ENCODE peak calls at places on chromosome 22, in five cellular contexts. One of them, this sample, is unnamed.

GRCh38 chr22:37358917-37359316 is 68.4 kb downstream of the ELFN2 start:
- DNase-seq in hepatocyte: no peak
- DNase-seq in AG04450: no peak
- DNase-seq in HCT116: no peak
- DNase-seq in cardiac muscle cell: no peak
- DNase-seq in this sample: no peak

GRCh38 chr22:50192825-50193204 is 7.1 kb downstream of the TRABD start:
- DNase-seq in hepatocyte: no peak
- DNase-seq in AG04450: no peak
- DNase-seq in HCT116: no peak
- DNase-seq in cardiac muscle cell: no peak
- DNase-seq in this sample: no peak

GRCh38 chr22:17101475-17102296 is 16.9 kb downstream of the IL17RA start:
- DNase-seq in hepatocyte: no peak
- DNase-seq in AG04450: no peak
- DNase-seq in HCT116: no peak
- DNase-seq in cardiac muscle cell: no peak
- DNase-seq in this sample: no peak

GRCh38 chr22:37663521-37664140 is 5.1 kb downstream of the PDXP start:
- DNase-seq in hepatocyte: no peak
- DNase-seq in AG04450: no peak
- DNase-seq in HCT116: no peak
- DNase-seq in cardiac muscle cell: no peak
- DNase-seq in this sample: no peak

GRCh38 chr22:20765938-20766337 is 8.0 kb upstream of the SERPIND1 start:
- DNase-seq in hepatocyte: no peak
- DNase-seq in AG04450: no peak
- DNase-seq in HCT116: no peak
- DNase-seq in cardiac muscle cell: no peak
- DNase-seq in this sample: no peak

GRCh38 chr22:37237371-37238268 is 6.4 kb downstream of the RAC2 start:
- DNase-seq in hepatocyte: no peak
- DNase-seq in AG04450: no peak
- DNase-seq in HCT116: no peak
- DNase-seq in cardiac muscle cell: peak
- DNase-seq in this sample: no peak

GRCh38 chr22:40463017-40463631 is 92.7 kb downstream of the SGSM3 start:
- DNase-seq in hepatocyte: no peak
- DNase-seq in AG04450: no peak
- DNase-seq in HCT116: no peak
- DNase-seq in cardiac muscle cell: no peak
- DNase-seq in this sample: no peak

GRCh38 chr22:27181537-27181936 is 524.1 kb downstream of the MIAT start:
- DNase-seq in hepatocyte: no peak
- DNase-seq in AG04450: no peak
- DNase-seq in HCT116: no peak
- DNase-seq in cardiac muscle cell: no peak
- DNase-seq in this sample: no peak

GRCh38 chr22:21991774-21992173 is 9.2 kb upstream of the TOP3B start:
- DNase-seq in hepatocyte: no peak
- DNase-seq in AG04450: no peak
- DNase-seq in HCT116: no peak
- DNase-seq in cardiac muscle cell: no peak
- DNase-seq in this sample: no peak

DNA sequence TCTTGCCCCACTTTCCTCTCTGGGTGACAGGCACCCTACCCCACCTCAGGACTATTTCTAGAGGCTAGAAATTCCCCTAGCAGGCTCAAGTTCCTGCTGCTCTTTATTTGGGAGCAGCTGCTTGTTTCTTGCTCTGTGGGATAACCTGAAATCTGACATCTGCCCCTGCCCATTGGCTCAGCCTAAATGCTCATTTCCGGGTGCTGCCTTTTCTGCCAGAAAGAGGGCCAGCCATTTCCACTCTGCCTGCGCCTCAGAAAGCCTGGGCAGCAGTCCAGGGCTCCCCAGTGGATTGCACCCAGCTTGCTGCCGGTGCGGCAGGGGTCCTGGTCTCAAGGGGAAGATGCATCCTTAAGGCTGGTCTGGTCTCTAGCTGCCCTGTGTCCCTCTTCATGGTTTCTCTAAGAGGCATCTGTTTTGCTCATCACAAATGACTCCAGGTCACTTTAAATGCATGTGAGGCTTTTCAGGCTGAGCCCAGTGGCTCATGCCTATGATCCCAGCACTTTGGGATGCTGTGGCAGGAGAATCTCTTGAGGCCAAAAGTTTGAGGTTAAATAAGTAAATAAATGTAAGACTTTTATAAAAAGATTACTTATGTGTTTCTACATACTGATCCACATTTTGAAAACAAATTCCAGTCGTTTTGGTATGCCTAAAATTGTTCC is 10.3 kb upstream of the PNPLA5 start:
- DNase-seq in hepatocyte: no peak
- DNase-seq in AG04450: peak
- DNase-seq in HCT116: no peak
- DNase-seq in cardiac muscle cell: no peak
- DNase-seq in this sample: peak
- H3K27ac ChIP-seq in hepatocyte: no peak
- H3K27ac ChIP-seq in AG04450: peak
- H3K27ac ChIP-seq in HCT116: no peak
- H3K27ac ChIP-seq in cardiac muscle cell: peak
- H3K27ac ChIP-seq in this sample: peak

GRCh38 chr22:39325392-39325932 is 6.0 kb upstream of the RPL3 start:
- DNase-seq in hepatocyte: no peak
- DNase-seq in AG04450: no peak
- DNase-seq in HCT116: no peak
- DNase-seq in cardiac muscle cell: no peak
- DNase-seq in this sample: peak
- H3K27ac ChIP-seq in hepatocyte: no peak
- H3K27ac ChIP-seq in AG04450: no peak
- H3K27ac ChIP-seq in HCT116: no peak
- H3K27ac ChIP-seq in cardiac muscle cell: no peak
- H3K27ac ChIP-seq in this sample: peak

GRCh38 chr22:44823396-44823795 is 71.0 kb downstream of the ARHGAP8 start:
- DNase-seq in hepatocyte: no peak
- DNase-seq in AG04450: no peak
- DNase-seq in HCT116: no peak
- DNase-seq in cardiac muscle cell: no peak
- DNase-seq in this sample: no peak

GRCh38 chr22:44822479-44822878 is 70.1 kb downstream of the ARHGAP8 start:
- DNase-seq in hepatocyte: no peak
- DNase-seq in AG04450: no peak
- DNase-seq in HCT116: no peak
- DNase-seq in cardiac muscle cell: no peak
- DNase-seq in this sample: no peak

GRCh38 chr22:44825310-44826150 is 73.2 kb downstream of the ARHGAP8 start:
- DNase-seq in hepatocyte: no peak
- DNase-seq in AG04450: no peak
- DNase-seq in HCT116: no peak
- DNase-seq in cardiac muscle cell: no peak
- DNase-seq in this sample: no peak

GRCh38 chr22:44823806-44824205 is 71.4 kb downstream of the ARHGAP8 start:
- DNase-seq in hepatocyte: no peak
- DNase-seq in AG04450: no peak
- DNase-seq in HCT116: no peak
- DNase-seq in cardiac muscle cell: no peak
- DNase-seq in this sample: no peak

GRCh38 chr22:44824271-44824670 is 71.9 kb downstream of the ARHGAP8 start:
- DNase-seq in hepatocyte: no peak
- DNase-seq in AG04450: no peak
- DNase-seq in HCT116: no peak
- DNase-seq in cardiac muscle cell: no peak
- DNase-seq in this sample: no peak
- H3K27ac ChIP-seq in hepatocyte: no peak
- H3K27ac ChIP-seq in AG04450: no peak
- H3K27ac ChIP-seq in HCT116: no peak
- H3K27ac ChIP-seq in cardiac muscle cell: no peak
- H3K27ac ChIP-seq in this sample: no peak

DNA sequence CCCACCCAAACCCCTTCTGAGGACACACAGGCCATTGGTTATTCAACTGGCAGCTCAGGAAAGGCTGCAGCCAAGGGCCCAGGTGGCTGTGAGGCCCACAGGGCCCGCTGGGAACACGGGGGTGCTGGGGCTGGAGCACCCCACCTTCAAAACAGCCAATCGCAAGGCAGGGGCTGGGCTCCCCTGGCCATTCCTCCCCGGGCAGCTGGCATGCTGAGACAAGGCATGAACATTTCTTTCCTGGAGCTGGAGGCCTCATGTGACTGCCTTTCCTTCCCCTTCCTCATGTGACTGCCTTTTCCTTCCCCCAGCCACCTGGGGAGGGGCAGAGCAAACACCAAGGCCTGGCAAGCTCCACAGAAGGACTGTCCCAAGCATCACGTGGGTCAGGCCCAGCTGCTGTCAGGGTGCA is 76.8 kb downstream of the PIWIL3 start:
- DNase-seq in hepatocyte: no peak
- DNase-seq in AG04450: no peak
- DNase-seq in HCT116: no peak
- DNase-seq in cardiac muscle cell: no peak
- DNase-seq in this sample: peak
- H3K27ac ChIP-seq in hepatocyte: no peak
- H3K27ac ChIP-seq in AG04450: no peak
- H3K27ac ChIP-seq in HCT116: no peak
- H3K27ac ChIP-seq in cardiac muscle cell: no peak
- H3K27ac ChIP-seq in this sample: peak

DNA sequence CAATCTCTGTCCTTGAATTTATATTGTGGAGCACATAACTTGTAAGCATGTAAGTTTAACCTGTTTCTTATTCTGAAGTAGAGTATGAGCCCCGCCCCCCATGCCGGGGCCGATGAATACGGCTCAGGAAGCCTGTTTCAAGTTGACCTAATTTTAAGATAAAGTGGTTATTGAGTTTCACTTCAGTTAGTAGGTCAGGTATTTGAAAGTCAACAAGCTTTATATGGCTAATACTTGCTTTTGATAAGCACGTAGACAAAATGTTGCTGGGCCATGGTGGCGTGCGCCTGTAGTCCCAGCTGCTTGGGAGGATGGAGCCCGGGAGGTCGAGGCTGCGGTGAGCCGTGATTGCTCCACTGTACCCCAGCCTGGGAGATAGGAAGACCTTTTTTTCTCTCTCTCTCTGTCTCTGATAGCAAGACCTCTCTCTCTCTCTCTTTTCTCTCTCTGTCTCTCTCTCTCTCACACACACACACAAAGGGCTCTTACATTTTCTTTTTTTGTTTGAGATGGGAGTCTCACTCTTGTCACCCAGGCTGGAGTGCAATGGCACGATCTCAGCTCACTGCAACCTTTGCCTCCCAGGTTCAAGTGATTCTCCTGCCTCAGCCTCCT is 14.4 kb downstream of the YWHAH start:
- DNase-seq in hepatocyte: no peak
- DNase-seq in AG04450: no peak
- DNase-seq in HCT116: no peak
- DNase-seq in cardiac muscle cell: no peak
- DNase-seq in this sample: no peak
- H3K27ac ChIP-seq in hepatocyte: no peak
- H3K27ac ChIP-seq in AG04450: no peak
- H3K27ac ChIP-seq in HCT116: no peak
- H3K27ac ChIP-seq in cardiac muscle cell: no peak
- H3K27ac ChIP-seq in this sample: no peak

GRCh38 chr22:47630741-47631534 is 868.5 kb downstream of the TBC1D22A start:
- DNase-seq in hepatocyte: no peak
- DNase-seq in AG04450: no peak
- DNase-seq in HCT116: no peak
- DNase-seq in cardiac muscle cell: no peak
- DNase-seq in this sample: no peak
- H3K27ac ChIP-seq in hepatocyte: no peak
- H3K27ac ChIP-seq in AG04450: no peak
- H3K27ac ChIP-seq in HCT116: peak
- H3K27ac ChIP-seq in cardiac muscle cell: no peak
- H3K27ac ChIP-seq in this sample: no peak

GRCh38 chr22:46545041-46545796 is 7.8 kb upstream of the CELSR1 start:
- DNase-seq in hepatocyte: no peak
- DNase-seq in AG04450: no peak
- DNase-seq in HCT116: no peak
- DNase-seq in cardiac muscle cell: no peak
- DNase-seq in this sample: no peak
- H3K27ac ChIP-seq in hepatocyte: no peak
- H3K27ac ChIP-seq in AG04450: no peak
- H3K27ac ChIP-seq in HCT116: no peak
- H3K27ac ChIP-seq in cardiac muscle cell: peak
- H3K27ac ChIP-seq in this sample: peak